ENCODE peak calls at places on chromosomes 11 and 22, in six cellular contexts. J, A, R, G, P and I are unnamed samples.

GRCh38 chr11:17719940-17720795 is 797 bp downstream of the MYOD1 start:
- DNase-seq in P (peak), R (no peak), G (no peak), A (peak), J (no peak), I (peak)

GRCh38 chr22:17823226-17823625 is 49.0 kb upstream of the BID start:
- DNase-seq in P (no peak), A (no peak), G (no peak), J (no peak), R (no peak), I (no peak)

GRCh38 chr11:111000400-111001090 is 245.0 kb upstream of the POU2AF2 start:
- DNase-seq in J (no peak), G (no peak), A (no peak), P (peak), R (no peak), I (peak)

GRCh38 chr11:31956310-31956709 is 134.6 kb upstream of the RCN1 start:
- DNase-seq in J (no peak), G (peak), P (no peak), R (no peak), A (no peak), I (no peak)

GRCh38 chr11:66080055-66080817 is 10.2 kb downstream of the PACS1 start:
- DNase-seq in P (peak), J (no peak), G (no peak), R (no peak), A (peak), I (peak)

GRCh38 chr11:40228671-40229070 is 1230.8 kb downstream of the LRRC4C start:
- DNase-seq in G (no peak), J (no peak), A (no peak), R (no peak), P (no peak), I (no peak)

GRCh38 chr11:12235945-12236743 is 125.8 kb downstream of the MICAL2 start:
- DNase-seq in G (peak), P (peak), J (no peak), A (peak), R (no peak), I (peak)

GRCh38 chr11:2681408-2682145 is 18.2 kb downstream of the KCNQ1OT1 start:
- DNase-seq in G (no peak), A (no peak), P (no peak), R (no peak), J (no peak), I (no peak)

GRCh38 chr22:30186048-30186447 is 60.5 kb downstream of the LIF start:
- DNase-seq in A (no peak), R (no peak), P (no peak), J (no peak), G (no peak), I (no peak)

GRCh38 chr11:75639752-75640151 is 29.1 kb downstream of the MAP6 start:
- DNase-seq in G (peak), A (peak), J (no peak), P (peak), R (peak), I (peak)

GRCh38 chr11:121318848-121319834 is 26.6 kb downstream of the SC5D start:
- DNase-seq in G (peak), A (peak), R (no peak), P (peak), J (no peak), I (peak)

GRCh38 chr11:65439331-65440181 is 17.0 kb downstream of the NEAT1 start:
- DNase-seq in R (no peak), P (peak), G (no peak), A (peak), J (no peak), I (peak)

GRCh38 chr11:1773131-1773510 is 9.4 kb upstream of the CTSD start:
- DNase-seq in P (no peak), G (no peak), R (no peak), A (no peak), J (peak), I (no peak)

GRCh38 chr11:72783144-72783910 is 10.5 kb downstream of the STARD10 start:
- DNase-seq in G (no peak), R (no peak), J (no peak), A (no peak), P (no peak), I (no peak)

GRCh38 chr11:60703374-60703773 is 4.0 kb downstream of the MS4A8 start:
- DNase-seq in J (no peak), R (no peak), G (no peak), A (no peak), P (no peak), I (no peak)

GRCh38 chr11:134034496-134035381 is 34.1 kb upstream of the JAM3 start:
- DNase-seq in G (no peak), R (no peak), A (no peak), J (no peak), P (no peak), I (no peak)

GRCh38 chr11:120295110-120295509 is 30.0 kb upstream of the TLCD5 start:
- DNase-seq in P (no peak), G (no peak), A (no peak), R (no peak), J (no peak), I (no peak)

GRCh38 chr11:78715639-78716311 is 141.1 kb upstream of the NARS2 start:
- DNase-seq in G (peak), P (peak), R (no peak), J (peak), A (peak), I (peak)

GRCh38 chr22:39182478-39183030 is 30.1 kb upstream of the CBX7 start:
- DNase-seq in A (peak), J (no peak), G (no peak), P (peak), R (no peak), I (peak)

GRCh38 chr11:16049611-16050010 is 306.7 kb downstream of the SOX6 start:
- DNase-seq in A (no peak), J (no peak), P (no peak), R (no peak), G (no peak), I (no peak)

GRCh38 chr22:42608481-42609361 is 6.0 kb downstream of the POLDIP3 start:
- DNase-seq in G (no peak), R (no peak), J (no peak), A (peak), P (peak), I (peak)

GRCh38 chr11:41245184-41245583 is 214.3 kb downstream of the LRRC4C start:
- DNase-seq in G (no peak), J (no peak), R (no peak), A (no peak), P (no peak), I (no peak)

GRCh38 chr11:38937709-38938108 is 2339.7 kb upstream of the RAG2 start:
- DNase-seq in A (no peak), P (no peak), J (no peak), R (no peak), G (no peak), I (no peak)

GRCh38 chr11:1120532-1121342 is 37.0 kb upstream of the MUC5AC start:
- DNase-seq in J (peak), R (no peak), G (no peak), P (no peak), A (no peak), I (no peak)

GRCh38 chr11:121464352-121464946 is 11.7 kb upstream of the SORL1-AS1 start:
- DNase-seq in G (peak), P (peak), R (no peak), J (peak), A (peak), I (peak)

GRCh38 chr22:35301370-35301874 is 1.7 kb downstream of the TOM1 start:
- DNase-seq in J (peak), A (peak), P (peak), R (no peak), G (no peak), I (peak)

GRCh38 chr22:29635734-29636357 is 32.4 kb downstream of the NF2 start:
- DNase-seq in R (no peak), P (peak), G (peak), J (no peak), A (peak), I (peak)

GRCh38 chr11:6202036-6202435 is 3.0 kb downstream of the OR52W1 start:
- DNase-seq in J (no peak), A (no peak), P (no peak), G (no peak), R (no peak), I (no peak)

GRCh38 chr11:2311456-2312201 is 9.8 kb downstream of the TSPAN32 start:
- DNase-seq in P (no peak), R (no peak), A (no peak), G (no peak), J (peak), I (no peak)

GRCh38 chr11:68841718-68842426 is at the start of gene CPT1A:
- DNase-seq in P (peak), J (peak), A (peak), R (peak), G (peak), I (peak)

GRCh38 chr11:64100345-64100744 is 64.6 kb downstream of the FLRT1 start:
- DNase-seq in A (no peak), G (peak), J (no peak), R (no peak), P (no peak), I (no peak)

GRCh38 chr11:89452780-89453179 is 38.4 kb downstream of the NOX4 start:
- DNase-seq in P (no peak), G (no peak), J (no peak), R (no peak), A (no peak), I (no peak)

GRCh38 chr11:75406338-75406777 is 7.0 kb downstream of the RPS3 start:
- DNase-seq in A (no peak), R (no peak), J (no peak), P (peak), G (no peak), I (peak)

GRCh38 chr11:38900156-38900679 is 2302.2 kb upstream of the RAG2 start:
- DNase-seq in J (no peak), A (no peak), G (no peak), R (no peak), P (no peak), I (no peak)

GRCh38 chr11:73218106-73218829 is at the start of gene P2RY2:
- DNase-seq in P (peak), G (peak), A (peak), J (peak), R (no peak), I (peak)

GRCh38 chr11:45022294-45023064 is 71.8 kb upstream of the TP53I11 start:
- DNase-seq in P (peak), R (no peak), G (no peak), J (no peak), A (no peak), I (peak)

GRCh38 chr22:44067033-44067432 is 42.9 kb downstream of the PARVB start:
- DNase-seq in P (no peak), A (no peak), R (no peak), G (peak), J (no peak), I (no peak)
- TF ChIP-seq CTCF in P (no peak), A (no peak), R (no peak), G (no peak), J (no peak), I (no peak)

GRCh38 chr22:38164578-38164953 is 17.1 kb downstream of the PLA2G6 start:
- DNase-seq in R (no peak), P (no peak), G (no peak), A (no peak), J (no peak), I (no peak)
- H3K4me3 ChIP-seq in R (no peak), P (no peak), G (no peak), A (no peak), J (no peak), I (no peak)

GRCh38 chr11:129375731-129376657 is at the start of gene BARX2:
- DNase-seq in G (no peak), P (peak), J (peak), R (no peak), A (peak), I (peak)
- TF ChIP-seq CTCF in G (no peak), P (peak), J (peak), R (no peak), A (peak), I (peak)

GRCh38 chr22:31218565-31219262 is 6.6 kb downstream of the LIMK2 start:
- DNase-seq in J (no peak), A (no peak), R (no peak), G (peak), P (no peak), I (no peak)

GRCh38 chr22:31221084-31221483 is 9.0 kb downstream of the LIMK2 start:
- DNase-seq in R (no peak), G (no peak), P (no peak), J (no peak), A (no peak), I (no peak)

GRCh38 chr22:31227186-31227585 is 15.1 kb downstream of the LIMK2 start:
- DNase-seq in R (no peak), G (no peak), J (no peak), P (peak), A (no peak), I (no peak)

GRCh38 chr22:31228425-31228824 is 16.3 kb downstream of the LIMK2 start:
- DNase-seq in A (no peak), G (no peak), R (no peak), P (no peak), J (no peak), I (no peak)

DNA sequence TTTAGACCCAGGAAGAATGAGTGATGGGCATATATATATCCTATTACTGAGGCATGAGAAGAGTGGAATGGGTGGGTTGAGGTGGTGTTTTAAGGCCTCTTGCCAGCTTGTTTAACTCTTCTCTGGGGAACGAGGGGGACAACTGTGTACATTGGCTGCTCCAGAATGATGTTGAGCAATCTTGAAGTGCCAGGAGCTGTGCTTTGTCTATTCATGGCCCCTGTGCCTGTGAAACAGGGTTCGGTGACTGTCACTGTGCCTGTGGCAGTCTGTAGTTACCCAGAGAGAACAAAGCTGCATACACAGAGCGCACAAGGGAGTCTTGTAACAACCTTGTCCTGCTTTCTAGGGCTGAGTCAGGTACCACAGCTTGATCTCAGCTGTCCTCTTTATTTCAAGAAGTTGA is 11.7 kb downstream of the LIMK2 start:
- DNase-seq in A (no peak), R (no peak), J (no peak), G (no peak), P (no peak), I (no peak)
- H3K4me3 ChIP-seq in A (no peak), R (no peak), J (no peak), G (no peak), P (no peak), I (no peak)

DNA sequence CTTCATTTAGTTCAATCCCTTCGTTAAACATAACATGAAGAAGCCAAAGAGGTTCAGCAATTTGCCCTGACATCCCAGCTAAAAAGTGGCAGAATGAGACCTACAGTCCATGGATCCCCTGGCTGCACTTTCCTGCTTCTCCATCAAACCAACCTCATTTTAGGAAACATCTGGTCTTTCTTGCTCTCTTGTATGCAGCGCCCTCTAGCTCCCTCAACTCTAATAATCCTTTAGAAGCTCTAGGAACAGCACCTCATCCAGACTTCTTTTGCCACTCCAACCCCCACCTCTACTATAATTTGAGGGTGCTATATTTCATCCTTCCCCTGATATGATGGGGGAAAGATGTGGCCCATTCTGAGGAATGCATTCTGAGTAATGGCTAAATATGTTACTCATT is 7.4 kb downstream of the CNTF start:
- DNase-seq in J (no peak), A (peak), G (peak), P (peak), R (no peak), I (peak)
- TF ChIP-seq CTCF in J (peak), A (peak), G (peak), P (peak), R (peak), I (peak)

DNA sequence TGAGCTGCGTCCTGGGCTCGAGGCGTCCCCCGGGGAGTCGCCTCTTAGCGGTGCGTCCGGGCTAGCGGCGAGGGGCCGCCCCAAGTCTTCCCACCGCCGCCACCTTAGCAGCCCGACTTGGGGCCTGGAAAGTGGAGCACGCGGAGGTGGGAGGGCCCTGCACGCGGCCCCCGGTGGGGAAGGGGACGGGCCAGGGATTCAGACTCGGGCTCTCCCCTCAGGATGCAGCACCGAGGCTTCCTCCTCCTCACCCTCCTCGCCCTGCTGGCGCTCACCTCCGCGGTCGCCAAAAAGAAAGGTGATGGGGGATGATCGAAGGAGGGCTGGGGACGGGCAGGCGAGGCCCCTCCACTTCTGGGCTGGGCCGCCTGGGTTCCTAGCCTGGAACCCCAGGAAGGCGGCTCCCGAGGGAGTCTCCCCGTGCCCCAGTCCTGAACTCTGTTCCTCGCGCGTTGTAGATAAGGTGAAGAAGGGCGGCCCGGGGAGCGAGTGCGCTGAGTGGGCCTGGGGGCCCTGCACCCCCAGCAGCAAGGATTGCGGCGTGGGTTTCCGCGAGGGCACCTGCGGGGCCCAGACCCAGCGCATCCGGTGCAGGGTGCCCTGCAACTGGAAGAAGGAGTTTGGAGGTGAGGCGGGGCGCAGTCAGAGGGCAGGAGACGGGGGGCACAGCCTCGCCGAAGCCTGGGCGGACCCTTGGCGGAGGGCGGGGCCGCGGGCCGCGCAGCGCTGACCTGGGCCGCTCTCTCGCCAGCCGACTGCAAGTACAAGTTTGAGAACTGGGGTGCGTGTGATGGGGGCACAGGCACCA is 571 bp downstream of the MDK start:
- DNase-seq in G (no peak), P (peak), J (no peak), A (no peak), R (no peak), I (no peak)
- H3K4me3 ChIP-seq in G (peak), P (peak), J (peak), A (peak), R (peak), I (peak)

GRCh38 chr11:11208994-11209393 is 144.1 kb downstream of the CSNK2A3 start:
- DNase-seq in P (no peak), G (no peak), R (no peak), J (no peak), A (no peak), I (no peak)
- TF ChIP-seq CTCF in P (no peak), G (no peak), R (no peak), J (no peak), A (no peak), I (no peak)

GRCh38 chr11:10454902-10455631 is at the start of gene AMPD3:
- DNase-seq in G (peak), R (no peak), A (peak), J (no peak), P (peak), I (peak)
- H3K4me3 ChIP-seq in G (peak), R (peak), A (peak), J (peak), P (no peak), I (peak)

GRCh38 chr22:24942301-24942700 is 4.2 kb downstream of the LHFPL7 start:
- DNase-seq in J (no peak), P (no peak), G (no peak), A (no peak), R (no peak), I (no peak)

GRCh38 chr22:24944224-24944937 is 2.1 kb downstream of the LHFPL7 start:
- DNase-seq in P (no peak), A (no peak), R (no peak), G (no peak), J (no peak), I (no peak)

GRCh38 chr22:24935771-24936483 is 10.6 kb downstream of the LHFPL7 start:
- DNase-seq in P (no peak), G (no peak), R (no peak), J (no peak), A (no peak), I (no peak)

GRCh38 chr22:24937114-24937513 is 9.4 kb downstream of the LHFPL7 start:
- DNase-seq in A (peak), R (no peak), J (no peak), P (peak), G (peak), I (peak)

DNA sequence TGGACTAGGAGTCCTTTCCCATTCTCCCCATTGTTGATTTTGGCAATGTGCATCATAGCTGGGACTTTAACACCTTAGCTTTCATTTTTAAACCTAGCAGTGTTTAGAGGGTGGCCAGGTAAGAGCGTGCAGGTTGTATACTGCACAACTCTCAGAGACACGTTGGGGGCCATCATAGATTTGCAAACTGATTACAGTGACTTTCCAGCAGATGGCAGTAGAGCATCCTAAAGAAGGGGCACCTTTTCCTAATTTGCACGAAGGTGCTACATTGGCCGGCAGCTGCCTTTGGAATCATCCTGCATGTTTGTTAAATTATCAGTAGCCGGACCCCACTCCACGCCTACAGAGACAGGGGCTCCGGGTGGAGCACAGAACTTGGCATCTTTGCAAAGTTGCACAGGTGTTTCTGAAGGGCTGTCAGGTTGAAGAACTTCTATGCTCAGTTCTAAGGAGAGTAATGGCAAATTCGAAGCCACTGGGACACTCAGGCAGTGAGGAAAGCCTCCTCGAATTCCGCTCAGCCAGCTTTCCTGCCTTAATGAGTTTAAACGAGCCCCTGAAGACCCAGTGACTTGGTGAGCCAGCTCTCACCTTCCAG is 7.7 kb downstream of the LHFPL7 start:
- DNase-seq in R (no peak), G (peak), P (peak), J (no peak), A (peak), I (peak)
- TF ChIP-seq CTCF in R (peak), G (peak), P (peak), J (peak), A (peak), I (peak)